ENCODE peak calls at places on chromosomes 3 and 15, in six cellular contexts. G is A549, C is GM03348, U is dorsolateral prefrontal cortex, D is Kasumi-1, N is GM12878. W is an unnamed sample.

GRCh38 chr15:69658401-69658945 is 205.9 kb downstream of the RPLP1 start:
- DNase-seq in U (no peak), C (no peak), N (no peak), G (no peak), D (no peak), W (no peak)

GRCh38 chr15:56537881-56538280 is 72.9 kb upstream of the MNS1 start:
- DNase-seq in N (no peak), C (no peak), U (no peak), G (no peak), D (peak), W (no peak)

GRCh38 chr3:61524933-61525332 is 36.4 kb upstream of the PTPRG start:
- DNase-seq in U (no peak), D (no peak), N (no peak), C (no peak), G (no peak), W (no peak)

GRCh38 chr3:192817053-192817452 is 89.7 kb upstream of the FGF12 start:
- DNase-seq in D (no peak), N (no peak), C (peak), G (no peak), U (no peak), W (no peak)

GRCh38 chr15:80691575-80691974 is 3.5 kb upstream of the ABHD17C start:
- DNase-seq in U (no peak), C (no peak), G (no peak), D (no peak), N (no peak), W (no peak)

GRCh38 chr15:48516125-48516524 is 129.4 kb downstream of the FBN1 start:
- DNase-seq in N (no peak), G (no peak), C (no peak), D (no peak), U (no peak), W (no peak)

GRCh38 chr15:81894069-81894468 is 151.7 kb downstream of the MEX3B start:
- DNase-seq in N (no peak), C (no peak), U (no peak), G (no peak), D (no peak), W (no peak)

GRCh38 chr15:67908756-67909155 is 68.9 kb upstream of the RNU6-1 start:
- DNase-seq in G (no peak), U (no peak), C (no peak), D (no peak), N (no peak), W (no peak)

GRCh38 chr3:11195721-11196332 is 41.5 kb downstream of the HRH1 start:
- DNase-seq in U (no peak), G (no peak), C (peak), D (no peak), N (no peak), W (peak)

GRCh38 chr3:195401959-195402358 is 40.9 kb downstream of the ACAP2 start:
- DNase-seq in G (no peak), N (no peak), D (no peak), C (no peak), U (no peak), W (no peak)

GRCh38 chr3:4290272-4290893 is 12.8 kb upstream of the SETMAR start:
- DNase-seq in G (peak), C (peak), N (no peak), D (peak), U (no peak), W (no peak)

GRCh38 chr3:159786489-159787181 is 202.0 kb upstream of the IL12A start:
- DNase-seq in G (peak), U (no peak), D (no peak), C (no peak), N (no peak), W (no peak)

GRCh38 chr15:50123861-50124556 is 5.0 kb upstream of the ATP8B4 start:
- DNase-seq in G (no peak), D (no peak), U (no peak), C (no peak), N (no peak), W (no peak)

GRCh38 chr3:186979837-186980236 is 49.5 kb downstream of the ST6GAL1 start:
- DNase-seq in C (no peak), D (no peak), G (no peak), U (no peak), N (no peak), W (no peak)

GRCh38 chr3:31755911-31756658 is 223.4 kb downstream of the STT3B start:
- DNase-seq in U (no peak), C (no peak), G (no peak), N (no peak), D (no peak), W (no peak)

GRCh38 chr3:150078983-150079739 is 108.5 kb upstream of the PFN2 start:
- DNase-seq in G (peak), N (no peak), U (peak), D (no peak), C (peak), W (peak)